ENCODE peak calls at places on chromosomes 1 and 21, in five cellular contexts. J is RPMI7951, E is ovary, U is T follicular helper cell, K is AG08395. Y is an unnamed sample.

GRCh38 chr1:172105230-172105629 is 263.9 kb downstream of the DNM3 start:
- DNase-seq in E (no peak), U (no peak), K (no peak), J (no peak), Y (no peak)

GRCh38 chr1:82110366-82111254 is 309.9 kb downstream of the ADGRL2 start:
- DNase-seq in K (no peak), U (no peak), J (no peak), E (no peak), Y (no peak)

GRCh38 chr1:169680377-169681019 is 30.9 kb downstream of the SELL start:
- DNase-seq in E (no peak), J (no peak), U (no peak), K (no peak), Y (no peak)

GRCh38 chr1:46394108-46394871 is at the start of gene FAAH:
- DNase-seq in J (no peak), U (no peak), K (peak; percentile 61), E (peak; percentile 71), Y (no peak)

GRCh38 chr1:247845011-247845692 is 3.5 kb upstream of the OR11L1 start:
- DNase-seq in K (no peak), U (no peak), J (no peak), E (no peak), Y (no peak)

GRCh38 chr1:204826970-204827369 is 43.7 kb upstream of the NFASC start:
- DNase-seq in K (peak; percentile 38), U (no peak), J (no peak), E (no peak), Y (no peak)

GRCh38 chr1:223141021-223141420 is 2.0 kb downstream of the TLR5 start:
- DNase-seq in J (no peak), U (no peak), E (no peak), K (peak; percentile 22), Y (no peak)

GRCh38 chr1:230797376-230798186 is 50.4 kb downstream of the CAPN9 start:
- DNase-seq in U (no peak), K (peak; percentile 78), E (peak; percentile 71), J (peak; percentile 70), Y (peak; percentile 68)

GRCh38 chr1:178650950-178651461 is 74.0 kb upstream of the RALGPS2 start:
- DNase-seq in K (peak; percentile 45), J (peak; percentile 71), E (no peak), U (no peak), Y (peak; percentile 83)

GRCh38 chr1:186530104-186530503 is 69.2 kb upstream of the PDC start:
- DNase-seq in J (no peak), E (no peak), U (no peak), K (no peak), Y (peak; percentile 50)

GRCh38 chr21:42061866-42062542 is 9.1 kb upstream of the UMODL1 start:
- DNase-seq in U (peak; percentile 76), E (no peak), J (no peak), K (no peak), Y (no peak)

GRCh38 chr1:180248731-180249681 is 18.9 kb downstream of the LHX4 start:
- DNase-seq in J (no peak), U (no peak), E (no peak), K (no peak), Y (no peak)